ENCODE peak calls at places on chromosomes 2 and 18, in ten cellular contexts. D is progenitor cell of endocrine pancreas; H is RCC 7860; J is neural crest cell; P is ACHN; Z is endodermal cell; K is CD4-positive, CD25-positive, alpha-beta regulatory T cell; I is transverse colon; N is fibroblast of the aortic adventitia; M is EH. R is an unnamed sample.

GRCh38 chr2:172484253-172484652 is 56.9 kb downstream of the ITGA6 start:
- DNase-seq in J (no peak), M (peak; percentile 41), D (no peak), N (peak; percentile 53), Z (no peak), P (peak; percentile 33), H (no peak), K (peak; percentile 78), I (no peak), R (no peak)

GRCh38 chr2:136389809-136390208 is 271.9 kb upstream of the CXCR4 start:
- DNase-seq in K (peak; percentile 45), P (no peak), J (no peak), I (no peak), N (no peak), H (no peak), Z (no peak), M (no peak), D (no peak), R (no peak)

GRCh38 chr2:168188011-168188410 is 59.4 kb downstream of the STK39 start:
- DNase-seq in K (no peak), H (no peak), N (no peak), D (no peak), J (no peak), M (no peak), P (no peak), Z (no peak), I (no peak), R (peak; percentile 80)

GRCh38 chr18:63869374-63869773 is 18.1 kb upstream of the SERPINB2 start:
- DNase-seq in M (peak; percentile 94), Z (no peak), K (no peak), N (peak; percentile 73), D (no peak), I (no peak), P (no peak), J (no peak), H (peak; percentile 63), R (no peak)

GRCh38 chr18:55163550-55163949 is 204.3 kb upstream of the CCDC68 start:
- DNase-seq in P (no peak), I (no peak), J (no peak), M (no peak), D (no peak), Z (no peak), H (no peak), N (no peak), K (no peak), R (no peak)

GRCh38 chr2:96960956-96961350 is 25.4 kb downstream of the FAM178B start:
- DNase-seq in M (no peak), Z (no peak), K (no peak), I (no peak), H (no peak), J (no peak), N (no peak), P (no peak), D (no peak), R (no peak)

GRCh38 chr2:157443090-157443489 is 799 bp downstream of the CYTIP start:
- DNase-seq in P (no peak), N (no peak), M (no peak), J (no peak), D (no peak), K (peak; percentile 57), H (no peak), Z (no peak), I (no peak), R (no peak)

GRCh38 chr18:22551536-22552151 is 133.9 kb upstream of the CTAGE1 start:
- DNase-seq in N (peak; percentile 97), Z (no peak), D (no peak), H (peak; percentile 98), J (no peak), K (no peak), I (no peak), M (peak; percentile 89), P (peak; percentile 87), R (no peak)

GRCh38 chr18:77042583-77042982 is 90.0 kb downstream of the MBP start:
- DNase-seq in Z (no peak), P (no peak), N (no peak), D (no peak), K (no peak), I (no peak), H (no peak), J (peak; percentile 48), M (no peak), R (no peak)

GRCh38 chr2:136136921-136137320 is 19.0 kb upstream of the CXCR4 start:
- DNase-seq in P (no peak), N (no peak), K (peak; percentile 44), J (no peak), M (no peak), D (no peak), Z (peak; percentile 68), I (no peak), H (no peak), R (no peak)

GRCh38 chr2:30245364-30245763 is 14.0 kb downstream of the LBH start:
- DNase-seq in D (no peak), M (no peak), J (no peak), I (no peak), K (no peak), P (no peak), H (no peak), Z (no peak), N (no peak), R (no peak)

GRCh38 chr2:5696741-5697521 is 4.7 kb downstream of the SOX11 start:
- DNase-seq in M (peak; percentile 70), J (peak; percentile 50), K (no peak), H (no peak), P (peak; percentile 74), N (no peak), D (peak; percentile 39), Z (peak; percentile 86), I (no peak), R (no peak)

GRCh38 chr2:226423498-226423960 is 376.1 kb downstream of the IRS1 start:
- DNase-seq in I (peak; percentile 8), H (peak; percentile 22), N (no peak), K (peak; percentile 45), P (no peak), M (no peak), D (no peak), Z (peak; percentile 58), J (no peak), R (peak; percentile 43)

GRCh38 chr2:128552806-128553551 is 234.3 kb upstream of the HS6ST1 start:
- DNase-seq in I (no peak), K (no peak), N (peak; percentile 17), M (no peak), J (no peak), Z (no peak), P (no peak), H (no peak), D (no peak), R (peak; percentile 45)

GRCh38 chr18:48872234-48873145 is 78.3 kb downstream of the SMAD7 start:
- DNase-seq in M (peak; percentile 72), I (no peak), N (peak; percentile 54), K (no peak), Z (no peak), J (no peak), D (no peak), H (peak; percentile 7), P (no peak), R (no peak)

GRCh38 chr2:168105127-168105683 is 142.2 kb downstream of the STK39 start:
- DNase-seq in P (no peak), I (no peak), M (no peak), Z (no peak), H (no peak), K (no peak), N (no peak), J (no peak), D (no peak), R (no peak)

R was measured in thyroid gland.